ENCODE peak calls at places on chromosomes 11 and 22, in seven cellular contexts. A is Calu3, J is lower leg skin, V is right atrium auricular region, G is IMR-90, P is RWPE1, I is right lobe of liver. O is an unnamed sample.

GRCh38 chr11:93704237-93704636 is 37.1 kb downstream of the TAF1D start:
- DNase-seq in I (no peak), A (peak), P (no peak), J (no peak), G (no peak), V (no peak), O (no peak)

GRCh38 chr11:97610000-97610399 is 1220.2 kb downstream of the JRKL start:
- DNase-seq in V (no peak), J (no peak), P (no peak), I (no peak), A (no peak), G (no peak), O (no peak)

GRCh38 chr11:15688351-15688792 is 573.6 kb downstream of the INSC start:
- DNase-seq in A (peak), P (no peak), J (no peak), I (no peak), G (peak), V (peak), O (no peak)

GRCh38 chr11:26478710-26479109 is 93.4 kb downstream of the MUC15 start:
- DNase-seq in J (no peak), G (no peak), P (no peak), A (no peak), V (no peak), I (no peak), O (no peak)

GRCh38 chr22:19974233-19974861 is 32.7 kb upstream of the TXNRD2 start:
- DNase-seq in A (peak), V (no peak), G (peak), P (no peak), J (no peak), I (no peak), O (peak)

GRCh38 chr11:19777032-19777341 is 64.3 kb downstream of the NAV2 start:
- DNase-seq in P (peak), J (no peak), G (no peak), A (peak), I (peak), V (no peak), O (peak)

GRCh38 chr22:46287873-46288751 is 8.6 kb upstream of the GTSE1 start:
- DNase-seq in I (no peak), A (no peak), P (no peak), G (no peak), J (no peak), V (no peak), O (no peak)

GRCh38 chr22:48670747-48671146 is 1156.9 kb downstream of the BRD1 start:
- DNase-seq in G (no peak), I (no peak), A (no peak), J (no peak), P (no peak), V (no peak), O (no peak)

GRCh38 chr11:17277024-17277584 is 565 bp downstream of the NUCB2 start:
- DNase-seq in J (no peak), I (no peak), A (no peak), G (peak), P (peak), V (no peak), O (no peak)

GRCh38 chr22:46096051-46096450 is 54.3 kb upstream of the PPARA start:
- DNase-seq in A (no peak), V (no peak), G (no peak), I (no peak), J (no peak), P (no peak), O (no peak)

GRCh38 chr11:3345736-3346135 is 33.2 kb downstream of the ZNF195 start:
- DNase-seq in A (no peak), I (no peak), G (no peak), P (no peak), V (no peak), J (no peak), O (no peak)

GRCh38 chr11:65572356-65573043 is at the start of gene FAM89B:
- DNase-seq in I (peak), A (peak), V (peak), G (peak), P (peak), J (peak), O (peak)

GRCh38 chr11:68714047-68714856 is 29.9 kb downstream of the GAL start:
- DNase-seq in A (no peak), J (no peak), I (no peak), V (no peak), G (no peak), P (no peak), O (no peak)

GRCh38 chr11:128599729-128600128 is 12.4 kb upstream of the ETS1 start:
- DNase-seq in G (peak), I (no peak), P (no peak), J (no peak), A (no peak), V (no peak), O (no peak)

GRCh38 chr11:107473797-107474196 is 16.2 kb upstream of the CWF19L2 start:
- DNase-seq in A (no peak), J (no peak), P (no peak), V (no peak), I (no peak), G (peak), O (no peak)

GRCh38 chr11:65903068-65903481 is 2.9 kb upstream of the FOSL1 start:
- DNase-seq in A (peak), J (no peak), G (peak), P (peak), V (no peak), I (no peak), O (no peak)

GRCh38 chr11:515131-515530 is 8.1 kb upstream of the RNH1 start:
- DNase-seq in V (no peak), P (peak), I (no peak), A (no peak), G (no peak), J (no peak), O (no peak)

GRCh38 chr11:115613004-115613403 is 108.8 kb upstream of the CADM1 start:
- DNase-seq in V (no peak), A (no peak), J (no peak), P (no peak), I (no peak), G (no peak), O (no peak)

GRCh38 chr22:21631025-21631424 is 1.2 kb upstream of the YDJC start:
- DNase-seq in I (no peak), G (no peak), P (no peak), J (no peak), A (no peak), V (no peak), O (no peak)

GRCh38 chr22:19121631-19122142 is 525 bp downstream of the DGCR2 start:
- DNase-seq in V (peak), I (peak), A (peak), J (peak), P (peak), G (peak), O (peak)

GRCh38 chr11:125343732-125344131 is 152.3 kb downstream of the FEZ1 start:
- DNase-seq in A (no peak), V (no peak), I (peak), P (no peak), J (no peak), G (peak), O (no peak)

GRCh38 chr22:41099036-41099435 is 6.6 kb downstream of the EP300 start:
- DNase-seq in I (no peak), A (no peak), V (no peak), G (no peak), J (no peak), P (no peak), O (no peak)

GRCh38 chr11:43736502-43737193 is 56.1 kb downstream of the HSD17B12 start:
- DNase-seq in A (peak), V (no peak), P (no peak), J (no peak), I (no peak), G (peak), O (no peak)

GRCh38 chr11:79362821-79363220 is 78.0 kb downstream of the TENM4 start:
- DNase-seq in G (no peak), A (no peak), P (peak), I (no peak), J (no peak), V (no peak), O (no peak)

GRCh38 chr22:30188911-30189310 is 57.6 kb downstream of the LIF start:
- DNase-seq in I (no peak), A (no peak), J (no peak), V (no peak), G (peak), P (no peak), O (no peak)

GRCh38 chr22:25169278-25170031 is 30.2 kb upstream of the CRYBB3 start:
- DNase-seq in J (no peak), I (peak), P (no peak), G (no peak), V (no peak), A (peak), O (no peak)

GRCh38 chr11:57763568-57763967 is 2.0 kb downstream of the CTNND1 start:
- DNase-seq in P (peak), I (no peak), J (no peak), G (peak), A (no peak), V (no peak), O (no peak)

GRCh38 chr11:44191322-44192014 is 96.0 kb downstream of the EXT2 start:
- DNase-seq in V (no peak), A (no peak), P (no peak), I (no peak), J (no peak), G (no peak), O (no peak)

GRCh38 chr11:120964857-120965256 is 59.0 kb upstream of the TBCEL start:
- DNase-seq in G (peak), A (no peak), I (no peak), V (no peak), J (no peak), P (no peak), O (no peak)

GRCh38 chr11:34161812-34162506 is 56.5 kb downstream of the NAT10 start:
- DNase-seq in A (no peak), P (no peak), I (no peak), G (peak), J (no peak), V (no peak), O (no peak)

GRCh38 chr11:32434387-32435151 is 770 bp downstream of the WT1 start:
- DNase-seq in A (no peak), P (no peak), V (no peak), G (no peak), J (no peak), I (no peak), O (no peak)

GRCh38 chr22:24535348-24535747 is 19.6 kb downstream of the GUCD1 start:
- DNase-seq in A (no peak), V (no peak), G (no peak), I (no peak), P (no peak), J (no peak), O (no peak)

GRCh38 chr11:45051621-45052020 is 94.8 kb upstream of the PRDM11 start:
- DNase-seq in J (no peak), A (no peak), V (no peak), P (no peak), G (no peak), I (no peak), O (no peak)

GRCh38 chr11:87125257-87125656 is 87.5 kb downstream of the TMEM135 start:
- DNase-seq in G (no peak), I (no peak), P (peak), A (no peak), V (no peak), J (no peak), O (no peak)

GRCh38 chr11:128039140-128040021 is 548.0 kb downstream of the ETS1 start:
- DNase-seq in P (peak), A (peak), I (no peak), J (peak), G (peak), V (no peak), O (no peak)

GRCh38 chr22:31844941-31845340 is 91.1 kb downstream of the DEPDC5 start:
- DNase-seq in I (no peak), V (no peak), G (no peak), A (no peak), J (no peak), P (no peak), O (no peak)

GRCh38 chr11:45056529-45056928 is 89.9 kb upstream of the PRDM11 start:
- DNase-seq in G (no peak), A (no peak), I (no peak), P (no peak), V (no peak), J (no peak), O (no peak)

GRCh38 chr22:35987487-35987886 is 41.1 kb downstream of the RBFOX2 start:
- DNase-seq in P (no peak), J (no peak), G (peak), V (no peak), I (no peak), A (no peak), O (no peak)

GRCh38 chr22:35987994-35988393 is 40.6 kb downstream of the RBFOX2 start:
- DNase-seq in J (no peak), P (no peak), V (no peak), G (no peak), I (no peak), A (no peak), O (no peak)

GRCh38 chr22:35995345-35995744 is 33.3 kb downstream of the RBFOX2 start:
- DNase-seq in P (no peak), V (no peak), A (no peak), I (no peak), G (peak), J (no peak), O (no peak)

GRCh38 chr22:35993048-35993714 is 35.4 kb downstream of the RBFOX2 start:
- DNase-seq in V (no peak), G (no peak), I (no peak), J (no peak), A (no peak), P (no peak), O (no peak)

DNA sequence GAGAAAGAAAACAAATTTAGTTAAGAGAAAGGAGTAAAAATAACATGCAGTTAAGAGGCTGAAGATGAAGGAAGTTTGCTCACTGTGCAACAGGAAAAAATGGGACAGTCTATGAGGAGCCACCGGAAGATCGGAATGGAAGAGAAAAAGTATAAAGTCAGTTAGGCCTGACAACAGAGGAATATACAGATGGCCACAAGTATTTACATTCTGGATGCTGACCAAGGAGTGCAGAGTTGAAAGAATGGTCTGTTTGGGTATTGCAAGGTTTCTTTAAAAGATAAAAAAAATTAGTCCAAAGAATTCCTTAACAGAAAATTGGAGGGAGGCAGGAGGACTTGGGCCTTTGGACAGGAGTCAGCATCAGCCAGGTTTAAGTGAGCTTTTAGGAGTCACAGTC is 37.5 kb downstream of the RBFOX2 start:
- DNase-seq in P (no peak), G (peak), A (no peak), I (no peak), J (no peak), V (no peak), O (no peak)
- TF ChIP-seq CTCF in P (no peak), G (no peak), A (no peak), I (no peak), J (no peak), V (no peak), O (no peak)

GRCh38 chr11:110124605-110125004 is 31.4 kb downstream of the ZC3H12C start:
- DNase-seq in V (no peak), G (no peak), A (no peak), P (no peak), I (no peak), J (no peak), O (no peak)
- TF ChIP-seq CTCF in V (no peak), G (no peak), A (no peak), P (no peak), I (no peak), J (no peak), O (no peak)

GRCh38 chr11:119121008-119121810 is at the start of gene HINFP:
- DNase-seq in G (peak), A (peak), P (peak), J (peak), V (peak), I (peak), O (peak)
- TF ChIP-seq CTCF in G (no peak), A (no peak), P (no peak), J (no peak), V (no peak), I (no peak), O (no peak)

GRCh38 chr11:55714982-55715888 is 53.2 kb downstream of the OR4C6 start:
- DNase-seq in G (no peak), V (no peak), J (no peak), P (no peak), I (no peak), A (peak), O (no peak)
- TF ChIP-seq CTCF in G (no peak), V (no peak), J (no peak), P (peak), I (no peak), A (no peak), O (no peak)

GRCh38 chr11:110573411-110573810 is 138.8 kb downstream of the ARHGAP20 start:
- DNase-seq in V (no peak), P (no peak), G (no peak), A (no peak), I (no peak), J (no peak), O (no peak)
- TF ChIP-seq CTCF in V (no peak), P (no peak), G (no peak), A (no peak), I (no peak), J (no peak), O (no peak)

GRCh38 chr11:131668867-131669780 is 298.7 kb downstream of the NTM start:
- DNase-seq in P (peak), J (no peak), V (no peak), A (peak), I (no peak), G (peak), O (no peak)
- TF ChIP-seq CTCF in P (peak), J (no peak), V (peak), A (peak), I (peak), G (peak), O (peak)

GRCh38 chr22:34055525-34056200 is 135.4 kb upstream of the LARGE1 start:
- DNase-seq in A (no peak), G (no peak), I (no peak), P (no peak), V (no peak), J (no peak), O (peak)
- TF ChIP-seq CTCF in A (no peak), G (no peak), I (peak), P (no peak), V (no peak), J (no peak), O (peak)

GRCh38 chr11:130246270-130246669 is 68.4 kb downstream of the ZBTB44 start:
- DNase-seq in J (no peak), I (no peak), G (no peak), P (no peak), A (no peak), V (no peak), O (no peak)

GRCh38 chr11:130243816-130244215 is 70.9 kb downstream of the ZBTB44 start:
- DNase-seq in J (no peak), P (no peak), V (no peak), A (no peak), G (no peak), I (no peak), O (no peak)

GRCh38 chr11:130247289-130247688 is 67.4 kb downstream of the ZBTB44 start:
- DNase-seq in I (no peak), P (no peak), V (no peak), G (no peak), J (no peak), A (no peak), O (no peak)

GRCh38 chr11:130246719-130247118 is 68.0 kb downstream of the ZBTB44 start:
- DNase-seq in I (no peak), J (no peak), V (no peak), P (no peak), G (peak), A (no peak), O (no peak)

DNA sequence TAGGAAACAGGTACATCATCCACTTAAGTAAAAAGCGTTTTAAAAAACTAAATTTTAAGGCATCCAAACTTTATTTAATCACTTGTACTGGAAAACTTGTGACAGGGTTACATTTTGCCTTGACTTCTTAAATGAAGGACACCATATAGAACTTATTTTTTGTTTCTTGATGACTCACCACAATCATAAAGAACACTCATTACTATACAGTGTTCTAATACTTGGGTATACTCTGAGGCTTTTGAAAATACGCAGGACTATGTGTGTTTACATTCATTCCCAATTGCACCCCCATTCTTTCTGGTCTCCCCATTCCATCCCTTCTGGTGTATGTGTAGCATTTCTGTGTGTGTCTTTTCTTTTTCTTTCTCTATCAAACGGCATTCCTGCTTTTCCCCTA is 69.9 kb downstream of the ZBTB44 start:
- DNase-seq in P (no peak), G (no peak), A (no peak), V (no peak), I (no peak), J (no peak), O (no peak)
- TF ChIP-seq CTCF in P (no peak), G (no peak), A (no peak), V (no peak), I (no peak), J (no peak), O (no peak)

GRCh38 chr11:77203901-77204755 is 76.1 kb downstream of the MYO7A start:
- DNase-seq in I (no peak), A (no peak), G (no peak), V (no peak), J (no peak), P (no peak), O (no peak)
- TF ChIP-seq CTCF in I (no peak), A (no peak), G (no peak), V (no peak), J (no peak), P (no peak), O (no peak)

GRCh38 chr22:37010976-37011375 is 8.3 kb downstream of the TST start:
- DNase-seq in I (peak), P (no peak), G (no peak), V (no peak), A (no peak), J (no peak), O (no peak)

GRCh38 chr22:37010174-37010573 is 9.1 kb downstream of the TST start:
- DNase-seq in P (no peak), V (no peak), J (no peak), I (peak), G (no peak), A (no peak), O (no peak)

GRCh38 chr22:37007666-37008065 is 11.6 kb downstream of the TST start:
- DNase-seq in V (no peak), G (no peak), A (no peak), I (no peak), P (no peak), J (no peak), O (no peak)

GRCh38 chr22:37008365-37008764 is 10.9 kb downstream of the TST start:
- DNase-seq in P (no peak), J (no peak), V (no peak), A (no peak), G (no peak), I (no peak), O (no peak)

DNA sequence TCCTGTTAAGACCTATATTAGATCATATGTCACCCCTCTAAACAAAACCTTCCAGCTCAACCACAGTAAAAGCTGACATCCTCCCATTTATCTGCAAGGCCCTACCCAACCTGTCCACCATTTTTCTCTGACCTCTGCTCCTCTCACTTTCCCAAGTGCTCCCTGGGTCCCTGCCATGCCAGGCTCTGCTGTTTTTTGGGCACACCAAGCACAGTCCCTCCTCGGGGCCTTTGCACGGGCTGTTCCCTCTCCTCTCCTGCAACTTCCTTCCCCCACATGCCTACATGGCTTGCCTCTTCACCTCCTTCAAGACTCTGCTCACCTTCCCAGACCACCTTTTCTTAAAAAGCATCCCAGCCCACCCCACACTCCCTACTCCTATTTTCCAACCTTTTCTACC is 9.8 kb downstream of the TST start:
- DNase-seq in P (no peak), I (no peak), J (no peak), A (no peak), G (no peak), V (no peak), O (no peak)
- TF ChIP-seq CTCF in P (no peak), I (no peak), J (no peak), A (no peak), G (no peak), V (no peak), O (no peak)

O was measured in progenitor cell of endocrine pancreas.